ENCODE peak calls at places on chromosome 6, in nine cellular contexts. One of them, this sample, is unnamed.

GRCh38 chr6:16683524-16684194 is 77.6 kb downstream of the ATXN1 start:
- DNase-seq in hepatocyte: no peak
- DNase-seq in A549: no peak
- DNase-seq in nephron progenitor cell: no peak
- DNase-seq in mucosa of gallbladder: peak; percentile 42
- DNase-seq in naive thymus-derived CD8-positive, alpha-beta T cell: no peak
- DNase-seq in AG10803: peak; percentile 77
- DNase-seq in left ventricle myocardium inferior: no peak
- DNase-seq in iris pigment epithelial cell: peak; percentile 84
- DNase-seq in this sample: peak; percentile 82

GRCh38 chr6:168133186-168133585 is 54.2 kb upstream of the FRMD1 start:
- DNase-seq in naive thymus-derived CD8-positive, alpha-beta T cell: no peak
- DNase-seq in left ventricle myocardium inferior: peak; percentile 52
- DNase-seq in nephron progenitor cell: no peak
- DNase-seq in A549: no peak
- DNase-seq in mucosa of gallbladder: peak; percentile 10
- DNase-seq in hepatocyte: peak; percentile 56
- DNase-seq in iris pigment epithelial cell: peak; percentile 63
- DNase-seq in AG10803: peak; percentile 44
- DNase-seq in this sample: peak; percentile 88

GRCh38 chr6:96015791-96016776 is at the start of gene FUT9:
- DNase-seq in left ventricle myocardium inferior: no peak
- DNase-seq in naive thymus-derived CD8-positive, alpha-beta T cell: no peak
- DNase-seq in nephron progenitor cell: peak; percentile 76
- DNase-seq in iris pigment epithelial cell: no peak
- DNase-seq in hepatocyte: peak; percentile 46
- DNase-seq in mucosa of gallbladder: no peak
- DNase-seq in AG10803: no peak
- DNase-seq in A549: no peak
- DNase-seq in this sample: no peak

GRCh38 chr6:163946437-163946836 is 531.9 kb downstream of the QKI start:
- DNase-seq in AG10803: no peak
- DNase-seq in naive thymus-derived CD8-positive, alpha-beta T cell: no peak
- DNase-seq in nephron progenitor cell: no peak
- DNase-seq in iris pigment epithelial cell: no peak
- DNase-seq in left ventricle myocardium inferior: no peak
- DNase-seq in hepatocyte: no peak
- DNase-seq in mucosa of gallbladder: no peak
- DNase-seq in A549: no peak
- DNase-seq in this sample: no peak

GRCh38 chr6:155186052-155186658 is 77.7 kb upstream of the CLDN20 start:
- DNase-seq in hepatocyte: no peak
- DNase-seq in AG10803: no peak
- DNase-seq in mucosa of gallbladder: no peak
- DNase-seq in left ventricle myocardium inferior: no peak
- DNase-seq in nephron progenitor cell: no peak
- DNase-seq in naive thymus-derived CD8-positive, alpha-beta T cell: no peak
- DNase-seq in iris pigment epithelial cell: peak; percentile 46
- DNase-seq in A549: no peak
- DNase-seq in this sample: peak; percentile 49

GRCh38 chr6:93319304-93319703 is 100.1 kb downstream of the EPHA7 start:
- DNase-seq in mucosa of gallbladder: no peak
- DNase-seq in A549: no peak
- DNase-seq in iris pigment epithelial cell: no peak
- DNase-seq in left ventricle myocardium inferior: no peak
- DNase-seq in naive thymus-derived CD8-positive, alpha-beta T cell: no peak
- DNase-seq in hepatocyte: no peak
- DNase-seq in AG10803: no peak
- DNase-seq in nephron progenitor cell: no peak
- DNase-seq in this sample: no peak

GRCh38 chr6:93417421-93417996 is 1.9 kb downstream of the EPHA7 start:
- DNase-seq in iris pigment epithelial cell: peak; percentile 15
- DNase-seq in A549: peak; percentile 4
- DNase-seq in nephron progenitor cell: peak; percentile 40
- DNase-seq in hepatocyte: peak; percentile 48
- DNase-seq in mucosa of gallbladder: no peak
- DNase-seq in left ventricle myocardium inferior: no peak
- DNase-seq in naive thymus-derived CD8-positive, alpha-beta T cell: no peak
- DNase-seq in AG10803: no peak
- DNase-seq in this sample: peak; percentile 9

GRCh38 chr6:165846123-165846966 is 183.3 kb upstream of the PDE10A start:
- DNase-seq in nephron progenitor cell: no peak
- DNase-seq in hepatocyte: no peak
- DNase-seq in iris pigment epithelial cell: no peak
- DNase-seq in left ventricle myocardium inferior: no peak
- DNase-seq in A549: no peak
- DNase-seq in AG10803: no peak
- DNase-seq in naive thymus-derived CD8-positive, alpha-beta T cell: no peak
- DNase-seq in mucosa of gallbladder: peak; percentile 52
- DNase-seq in this sample: peak; percentile 36

GRCh38 chr6:73521351-73522254 is 771 bp upstream of the EEF1A1 start:
- DNase-seq in iris pigment epithelial cell: peak; percentile 85
- DNase-seq in A549: peak; percentile 47
- DNase-seq in naive thymus-derived CD8-positive, alpha-beta T cell: no peak
- DNase-seq in AG10803: peak; percentile 84
- DNase-seq in nephron progenitor cell: peak; percentile 75
- DNase-seq in left ventricle myocardium inferior: peak; percentile 71
- DNase-seq in hepatocyte: peak; percentile 84
- DNase-seq in mucosa of gallbladder: no peak
- DNase-seq in this sample: peak; percentile 95

GRCh38 chr6:151627689-151628444 is 134.1 kb downstream of the CCDC170 start:
- DNase-seq in nephron progenitor cell: no peak
- DNase-seq in naive thymus-derived CD8-positive, alpha-beta T cell: no peak
- DNase-seq in mucosa of gallbladder: no peak
- DNase-seq in hepatocyte: peak; percentile 15
- DNase-seq in iris pigment epithelial cell: peak; percentile 22
- DNase-seq in AG10803: no peak
- DNase-seq in left ventricle myocardium inferior: no peak
- DNase-seq in A549: no peak
- DNase-seq in this sample: peak; percentile 8

GRCh38 chr6:89763550-89763949 is 56.0 kb downstream of the MDN1 start:
- DNase-seq in nephron progenitor cell: no peak
- DNase-seq in naive thymus-derived CD8-positive, alpha-beta T cell: no peak
- DNase-seq in left ventricle myocardium inferior: no peak
- DNase-seq in iris pigment epithelial cell: peak; percentile 79
- DNase-seq in mucosa of gallbladder: no peak
- DNase-seq in A549: no peak
- DNase-seq in hepatocyte: no peak
- DNase-seq in AG10803: peak; percentile 22
- DNase-seq in this sample: peak; percentile 56

GRCh38 chr6:11066505-11067347 is 22.6 kb upstream of the ELOVL2 start:
- DNase-seq in hepatocyte: peak; percentile 19
- DNase-seq in left ventricle myocardium inferior: no peak
- DNase-seq in mucosa of gallbladder: no peak
- DNase-seq in AG10803: no peak
- DNase-seq in nephron progenitor cell: no peak
- DNase-seq in A549: no peak
- DNase-seq in naive thymus-derived CD8-positive, alpha-beta T cell: no peak
- DNase-seq in iris pigment epithelial cell: no peak
- DNase-seq in this sample: no peak

GRCh38 chr6:52503853-52504777 is 72.7 kb downstream of the TRAM2 start:
- DNase-seq in mucosa of gallbladder: peak; percentile 95
- DNase-seq in naive thymus-derived CD8-positive, alpha-beta T cell: no peak
- DNase-seq in A549: peak; percentile 89
- DNase-seq in AG10803: peak; percentile 82
- DNase-seq in iris pigment epithelial cell: peak; percentile 76
- DNase-seq in left ventricle myocardium inferior: peak; percentile 90
- DNase-seq in hepatocyte: peak; percentile 78
- DNase-seq in nephron progenitor cell: no peak
- DNase-seq in this sample: peak; percentile 97

GRCh38 chr6:162681447-162681846 is 46.1 kb downstream of the PRKN start:
- DNase-seq in left ventricle myocardium inferior: no peak
- DNase-seq in hepatocyte: peak; percentile 13
- DNase-seq in nephron progenitor cell: no peak
- DNase-seq in iris pigment epithelial cell: no peak
- DNase-seq in AG10803: no peak
- DNase-seq in A549: no peak
- DNase-seq in mucosa of gallbladder: no peak
- DNase-seq in naive thymus-derived CD8-positive, alpha-beta T cell: no peak
- DNase-seq in this sample: no peak

GRCh38 chr6:31776563-31776960 is 566 bp downstream of the VWA7 start:
- DNase-seq in A549: no peak
- DNase-seq in mucosa of gallbladder: no peak
- DNase-seq in iris pigment epithelial cell: no peak
- DNase-seq in AG10803: no peak
- DNase-seq in nephron progenitor cell: peak; percentile 33
- DNase-seq in hepatocyte: no peak
- DNase-seq in left ventricle myocardium inferior: no peak
- DNase-seq in naive thymus-derived CD8-positive, alpha-beta T cell: no peak
- DNase-seq in this sample: peak; percentile 26

GRCh38 chr6:2503816-2504494 is 246.8 kb downstream of the MYLK4 start:
- DNase-seq in iris pigment epithelial cell: peak; percentile 68
- DNase-seq in left ventricle myocardium inferior: no peak
- DNase-seq in naive thymus-derived CD8-positive, alpha-beta T cell: no peak
- DNase-seq in AG10803: peak; percentile 22
- DNase-seq in mucosa of gallbladder: no peak
- DNase-seq in hepatocyte: no peak
- DNase-seq in A549: no peak
- DNase-seq in nephron progenitor cell: no peak
- DNase-seq in this sample: peak; percentile 31

GRCh38 chr6:27433714-27434113 is 39.2 kb downstream of the ZNF184 start:
- DNase-seq in nephron progenitor cell: no peak
- DNase-seq in AG10803: no peak
- DNase-seq in left ventricle myocardium inferior: no peak
- DNase-seq in hepatocyte: no peak
- DNase-seq in iris pigment epithelial cell: no peak
- DNase-seq in naive thymus-derived CD8-positive, alpha-beta T cell: no peak
- DNase-seq in mucosa of gallbladder: no peak
- DNase-seq in A549: no peak
- DNase-seq in this sample: no peak

GRCh38 chr6:143248359-143248758 is 187.7 kb downstream of the AIG1 start:
- DNase-seq in nephron progenitor cell: no peak
- DNase-seq in hepatocyte: no peak
- DNase-seq in naive thymus-derived CD8-positive, alpha-beta T cell: no peak
- DNase-seq in AG10803: no peak
- DNase-seq in A549: no peak
- DNase-seq in mucosa of gallbladder: no peak
- DNase-seq in iris pigment epithelial cell: no peak
- DNase-seq in left ventricle myocardium inferior: no peak
- DNase-seq in this sample: no peak

GRCh38 chr6:39344821-39345280 is 22.3 kb upstream of the KCNK16 start:
- DNase-seq in iris pigment epithelial cell: peak; percentile 36
- DNase-seq in naive thymus-derived CD8-positive, alpha-beta T cell: no peak
- DNase-seq in hepatocyte: no peak
- DNase-seq in left ventricle myocardium inferior: no peak
- DNase-seq in A549: no peak
- DNase-seq in nephron progenitor cell: no peak
- DNase-seq in mucosa of gallbladder: no peak
- DNase-seq in AG10803: no peak
- DNase-seq in this sample: no peak

GRCh38 chr6:7823552-7823951 is 87.0 kb downstream of the TXNDC5 start:
- DNase-seq in naive thymus-derived CD8-positive, alpha-beta T cell: no peak
- DNase-seq in nephron progenitor cell: no peak
- DNase-seq in A549: no peak
- DNase-seq in iris pigment epithelial cell: no peak
- DNase-seq in mucosa of gallbladder: no peak
- DNase-seq in hepatocyte: no peak
- DNase-seq in AG10803: no peak
- DNase-seq in left ventricle myocardium inferior: no peak
- DNase-seq in this sample: no peak

GRCh38 chr6:106145741-106146227 is 59.6 kb downstream of the PRDM1 start:
- DNase-seq in A549: no peak
- DNase-seq in hepatocyte: no peak
- DNase-seq in AG10803: no peak
- DNase-seq in iris pigment epithelial cell: peak; percentile 30
- DNase-seq in nephron progenitor cell: no peak
- DNase-seq in left ventricle myocardium inferior: no peak
- DNase-seq in mucosa of gallbladder: no peak
- DNase-seq in naive thymus-derived CD8-positive, alpha-beta T cell: no peak
- DNase-seq in this sample: peak; percentile 35

GRCh38 chr6:4059115-4059777 is 19.7 kb downstream of the FAM217A start:
- DNase-seq in AG10803: peak; percentile 79
- DNase-seq in naive thymus-derived CD8-positive, alpha-beta T cell: peak; percentile 45
- DNase-seq in hepatocyte: peak; percentile 24
- DNase-seq in nephron progenitor cell: no peak
- DNase-seq in mucosa of gallbladder: no peak
- DNase-seq in iris pigment epithelial cell: peak; percentile 95
- DNase-seq in A549: peak; percentile 59
- DNase-seq in left ventricle myocardium inferior: no peak
- DNase-seq in this sample: peak; percentile 90

GRCh38 chr6:37987559-37987958 is 168.0 kb downstream of the ZFAND3 start:
- DNase-seq in naive thymus-derived CD8-positive, alpha-beta T cell: no peak
- DNase-seq in iris pigment epithelial cell: no peak
- DNase-seq in AG10803: no peak
- DNase-seq in nephron progenitor cell: no peak
- DNase-seq in mucosa of gallbladder: no peak
- DNase-seq in A549: no peak
- DNase-seq in left ventricle myocardium inferior: no peak
- DNase-seq in hepatocyte: no peak
- DNase-seq in this sample: no peak

GRCh38 chr6:31401403-31401802 is 2.0 kb upstream of the MICA start:
- DNase-seq in hepatocyte: peak; percentile 55
- DNase-seq in iris pigment epithelial cell: peak; percentile 86
- DNase-seq in naive thymus-derived CD8-positive, alpha-beta T cell: no peak
- DNase-seq in nephron progenitor cell: no peak
- DNase-seq in mucosa of gallbladder: peak; percentile 44
- DNase-seq in A549: no peak
- DNase-seq in left ventricle myocardium inferior: no peak
- DNase-seq in AG10803: peak; percentile 88
- DNase-seq in this sample: peak; percentile 82

GRCh38 chr6:168968228-168968627 is 285.4 kb downstream of the THBS2 start:
- DNase-seq in naive thymus-derived CD8-positive, alpha-beta T cell: no peak
- DNase-seq in left ventricle myocardium inferior: no peak
- DNase-seq in mucosa of gallbladder: peak; percentile 25
- DNase-seq in A549: no peak
- DNase-seq in iris pigment epithelial cell: peak; percentile 78
- DNase-seq in nephron progenitor cell: no peak
- DNase-seq in hepatocyte: peak; percentile 29
- DNase-seq in AG10803: peak; percentile 99
- DNase-seq in this sample: peak; percentile 98

GRCh38 chr6:22306741-22307466 is 10.1 kb upstream of the PRL start:
- DNase-seq in naive thymus-derived CD8-positive, alpha-beta T cell: no peak
- DNase-seq in mucosa of gallbladder: no peak
- DNase-seq in iris pigment epithelial cell: no peak
- DNase-seq in nephron progenitor cell: no peak
- DNase-seq in AG10803: peak; percentile 8
- DNase-seq in left ventricle myocardium inferior: no peak
- DNase-seq in A549: no peak
- DNase-seq in hepatocyte: no peak
- DNase-seq in this sample: no peak

GRCh38 chr6:27280064-27280539 is 32.0 kb downstream of the POM121L2 start:
- DNase-seq in naive thymus-derived CD8-positive, alpha-beta T cell: no peak
- DNase-seq in AG10803: peak; percentile 43
- DNase-seq in mucosa of gallbladder: no peak
- DNase-seq in A549: no peak
- DNase-seq in iris pigment epithelial cell: peak; percentile 59
- DNase-seq in hepatocyte: peak; percentile 73
- DNase-seq in left ventricle myocardium inferior: no peak
- DNase-seq in nephron progenitor cell: peak; percentile 69
- DNase-seq in this sample: peak; percentile 53

GRCh38 chr6:46491789-46492547 is 719 bp upstream of the RCAN2 start:
- DNase-seq in left ventricle myocardium inferior: peak; percentile 57
- DNase-seq in mucosa of gallbladder: peak; percentile 40
- DNase-seq in nephron progenitor cell: peak; percentile 57
- DNase-seq in AG10803: peak; percentile 25
- DNase-seq in naive thymus-derived CD8-positive, alpha-beta T cell: no peak
- DNase-seq in iris pigment epithelial cell: peak; percentile 15
- DNase-seq in A549: peak; percentile 14
- DNase-seq in hepatocyte: peak; percentile 65
- DNase-seq in this sample: peak; percentile 71

This sample was measured in GM23248.